ENCODE peak calls at places on chromosomes 2 and 18, in nine cellular contexts. G is activated T-cell treated with anti-CD3 and anti-CD28 coated beads, Interleukin-2, amount 50 U/mL, for 4 hours; K is H4; R is NCI-H1105; P is frontal cortex; Z is activated CD4-positive, alpha-beta T cell treated with anti-CD3 and anti-CD28 coated beads, Interleukin-2, amount 50 U/mL, for 4 hours; E is AG09309; Y is sigmoid colon; F is bronchial epithelial cell. B is an unnamed sample.
A peak's percentile ranks its signal among the peaks of the same experiment; 100 is the strongest.

GRCh38 chr2:231133365-231134114 is 8.7 kb upstream of the HTR2B start:
- DNase-seq in G (no peak), K (no peak), R (no peak), P (no peak), Z (no peak), E (no peak), Y (no peak), F (peak; percentile 23), B (no peak)

GRCh38 chr2:69104281-69104680 is 91.3 kb downstream of the ANTXR1 start:
- DNase-seq in G (no peak), K (no peak), R (no peak), P (no peak), Z (no peak), E (no peak), Y (peak; percentile 85), F (no peak), B (no peak)

GRCh38 chr2:223523541-223523940 is 78.6 kb downstream of the SCG2 start:
- DNase-seq in G (no peak), K (no peak), R (no peak), P (no peak), Z (no peak), E (no peak), Y (no peak), F (peak; percentile 89), B (no peak)

GRCh38 chr2:237627463-237628321 is at the start of gene LRRFIP1:
- DNase-seq in G (no peak), K (no peak), R (no peak), P (peak; percentile 67), Z (no peak), E (no peak), Y (peak; percentile 72), F (no peak), B (no peak)

GRCh38 chr2:74201196-74201595 is 2.8 kb downstream of the MTHFD2 start:
- DNase-seq in G (no peak), K (no peak), R (no peak), P (no peak), Z (no peak), E (no peak), Y (no peak), F (no peak), B (no peak)

GRCh38 chr2:28354920-28355520 is 37.6 kb upstream of the FOSL2 start:
- DNase-seq in G (no peak), K (no peak), R (no peak), P (no peak), Z (no peak), E (no peak), Y (peak; percentile 60), F (no peak), B (no peak)

GRCh38 chr18:37276111-37276510 is 289.5 kb downstream of the CELF4 start:
- DNase-seq in G (no peak), K (no peak), R (no peak), P (no peak), Z (no peak), E (no peak), Y (no peak), F (no peak), B (no peak)

GRCh38 chr2:44392338-44392943 is 30.7 kb downstream of the CAMKMT start:
- DNase-seq in G (peak; percentile 48), K (no peak), R (peak; percentile 36), P (no peak), Z (peak; percentile 42), E (no peak), Y (no peak), F (peak; percentile 34), B (no peak)

GRCh38 chr18:79905389-79905911 is 46.0 kb downstream of the SLC66A2 start:
- DNase-seq in G (peak; percentile 3), K (no peak), R (no peak), P (peak; percentile 26), Z (no peak), E (no peak), Y (no peak), F (peak; percentile 22), B (no peak)

GRCh38 chr2:58435246-58435645 is 194.1 kb upstream of the FANCL start:
- DNase-seq in G (no peak), K (no peak), R (no peak), P (no peak), Z (no peak), E (no peak), Y (no peak), F (no peak), B (no peak)

GRCh38 chr18:44758821-44759624 is 78.3 kb downstream of the SETBP1 start:
- DNase-seq in G (no peak), K (no peak), R (no peak), P (no peak), Z (no peak), E (no peak), Y (no peak), F (no peak), B (no peak)

GRCh38 chr2:146806295-146807005 is 1038.4 kb upstream of the ACVR2A start:
- DNase-seq in G (no peak), K (no peak), R (no peak), P (no peak), Z (no peak), E (no peak), Y (no peak), F (peak; percentile 39), B (no peak)

GRCh38 chr2:197211881-197212342 is 98.7 kb downstream of the ANKRD44 start:
- DNase-seq in G (peak; percentile 35), K (no peak), R (no peak), P (no peak), Z (peak; percentile 26), E (no peak), Y (no peak), F (no peak), B (no peak)